ENCODE peak calls at places on chromosomes 13 and 19, in five cellular contexts. One of them, this sample, is unnamed. For H3K4me1, the result is how much of the 10 kb centered on the place peaks cover.

GRCh38 chr19:18304496-18305312 is 18.2 kb downstream of the LSM4 start:
- DNase-seq in cardiac muscle cell: peak
- DNase-seq in GM23338: peak
- DNase-seq in IMR-90: peak
- DNase-seq in testis: peak
- DNase-seq in this sample: peak

GRCh38 chr19:38290631-38291147 is 13.4 kb upstream of the C19orf33 start:
- DNase-seq in cardiac muscle cell: peak
- DNase-seq in GM23338: no peak
- DNase-seq in IMR-90: peak
- DNase-seq in testis: no peak
- DNase-seq in this sample: no peak

GRCh38 chr19:32397736-32398135 is 7.8 kb upstream of the DPY19L3 start:
- DNase-seq in GM23338: no peak
- DNase-seq in cardiac muscle cell: peak
- DNase-seq in testis: no peak
- DNase-seq in IMR-90: peak
- DNase-seq in this sample: no peak

GRCh38 chr13:105159794-105160193 is 1375.7 kb downstream of the EFNB2 start:
- DNase-seq in IMR-90: no peak
- DNase-seq in testis: no peak
- DNase-seq in GM23338: no peak
- DNase-seq in cardiac muscle cell: no peak
- DNase-seq in this sample: no peak

GRCh38 chr19:30122431-30122830 is 180.4 kb downstream of the URI1 start:
- DNase-seq in IMR-90: no peak
- DNase-seq in testis: no peak
- DNase-seq in GM23338: no peak
- DNase-seq in cardiac muscle cell: no peak
- DNase-seq in this sample: no peak

GRCh38 chr13:76579701-76580100 is 306.5 kb downstream of the KCTD12 start:
- DNase-seq in GM23338: no peak
- DNase-seq in testis: no peak
- DNase-seq in IMR-90: no peak
- DNase-seq in cardiac muscle cell: no peak
- DNase-seq in this sample: no peak

GRCh38 chr19:31152906-31153305 is 196.3 kb downstream of the TSHZ3 start:
- DNase-seq in testis: no peak
- DNase-seq in cardiac muscle cell: no peak
- DNase-seq in IMR-90: peak
- DNase-seq in GM23338: no peak
- DNase-seq in this sample: no peak

GRCh38 chr13:103640617-103641016 is 574.4 kb upstream of the SLC10A2 start:
- DNase-seq in testis: no peak
- DNase-seq in IMR-90: no peak
- DNase-seq in cardiac muscle cell: no peak
- DNase-seq in GM23338: no peak
- DNase-seq in this sample: no peak

GRCh38 chr19:45477713-45478453 is 10.1 kb downstream of the FOSB start:
- DNase-seq in cardiac muscle cell: no peak
- DNase-seq in testis: no peak
- DNase-seq in GM23338: no peak
- DNase-seq in IMR-90: no peak
- DNase-seq in this sample: no peak

GRCh38 chr13:31314961-31315360 is 115.2 kb downstream of the B3GLCT start:
- DNase-seq in cardiac muscle cell: no peak
- DNase-seq in IMR-90: no peak
- DNase-seq in testis: no peak
- DNase-seq in GM23338: no peak
- DNase-seq in this sample: no peak

GRCh38 chr13:29958476-29958875 is 108.1 kb upstream of the UBL3 start:
- DNase-seq in IMR-90: no peak
- DNase-seq in testis: no peak
- DNase-seq in GM23338: no peak
- DNase-seq in cardiac muscle cell: no peak
- DNase-seq in this sample: no peak

DNA sequence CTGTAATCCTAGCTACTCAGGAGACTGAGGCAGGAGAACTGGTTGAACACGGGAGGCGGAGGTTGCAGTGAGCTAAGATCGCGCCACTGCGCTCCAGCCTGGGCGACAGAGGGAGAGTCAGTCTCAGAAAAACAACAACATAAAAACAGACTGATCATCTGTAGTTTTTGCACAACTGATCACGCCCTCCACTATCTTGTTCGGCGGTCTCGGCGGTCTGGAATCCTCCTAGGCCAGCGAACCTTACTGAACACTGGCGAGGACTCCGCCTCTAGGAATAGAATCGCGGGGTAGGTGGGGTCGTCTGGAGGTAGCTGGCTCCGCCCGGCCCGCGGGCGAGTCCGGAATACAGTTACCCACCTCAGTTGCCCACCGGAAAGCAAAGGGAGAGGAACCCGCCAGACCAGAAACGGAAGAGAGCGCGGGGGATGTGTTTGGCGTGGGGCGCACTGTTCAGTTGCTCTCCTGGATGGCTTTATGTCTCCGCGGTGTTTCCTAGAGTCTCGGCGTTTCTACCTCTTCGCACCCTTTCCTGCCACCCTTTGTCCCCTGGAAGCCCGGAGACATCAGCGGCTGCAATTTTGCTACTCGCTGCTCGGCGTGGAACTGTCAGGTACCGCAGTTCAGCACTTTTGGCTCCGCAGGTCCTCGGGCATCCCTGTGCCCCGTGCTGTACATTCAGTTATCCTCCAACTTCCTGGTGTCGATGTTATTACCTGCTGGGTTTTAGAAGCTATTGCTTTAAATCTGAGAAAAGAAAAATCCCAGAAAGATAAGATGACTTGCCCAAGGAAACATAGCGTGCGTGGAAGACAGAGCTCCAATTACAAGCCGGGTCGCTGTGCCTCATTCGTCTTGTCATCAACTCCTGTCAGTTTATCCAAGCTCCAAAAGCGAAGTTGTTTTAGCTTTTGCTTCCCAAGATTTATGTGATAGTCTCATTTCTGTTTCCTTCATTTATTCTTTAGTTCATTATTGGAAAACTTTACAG is 24.9 kb upstream of the HNRNPA1L2 start:
- DNase-seq in testis: peak
- DNase-seq in cardiac muscle cell: peak
- DNase-seq in IMR-90: peak
- DNase-seq in GM23338: peak
- DNase-seq in this sample: peak
- H3K4me1 ChIP-seq in testis: under half
- H3K4me1 ChIP-seq in cardiac muscle cell: under half
- H3K4me1 ChIP-seq in IMR-90: under half
- H3K4me1 ChIP-seq in GM23338: under half
- H3K4me1 ChIP-seq in this sample: under half

GRCh38 chr19:5076440-5077208 is 107.7 kb downstream of the KDM4B start:
- DNase-seq in GM23338: no peak
- DNase-seq in IMR-90: no peak
- DNase-seq in cardiac muscle cell: no peak
- DNase-seq in testis: no peak
- DNase-seq in this sample: peak
- H3K4me1 ChIP-seq in GM23338: under half
- H3K4me1 ChIP-seq in IMR-90: under half
- H3K4me1 ChIP-seq in cardiac muscle cell: under half
- H3K4me1 ChIP-seq in testis: under half
- H3K4me1 ChIP-seq in this sample: under half

GRCh38 chr13:24212674-24213073 is 52.2 kb downstream of the SPATA13 start:
- DNase-seq in GM23338: peak
- DNase-seq in testis: no peak
- DNase-seq in IMR-90: no peak
- DNase-seq in cardiac muscle cell: no peak
- DNase-seq in this sample: no peak

GRCh38 chr13:24214528-24214927 is 54.0 kb downstream of the SPATA13 start:
- DNase-seq in IMR-90: no peak
- DNase-seq in GM23338: no peak
- DNase-seq in testis: no peak
- DNase-seq in cardiac muscle cell: no peak
- DNase-seq in this sample: no peak

GRCh38 chr13:24213932-24214331 is 53.4 kb downstream of the SPATA13 start:
- DNase-seq in cardiac muscle cell: no peak
- DNase-seq in IMR-90: no peak
- DNase-seq in GM23338: no peak
- DNase-seq in testis: no peak
- DNase-seq in this sample: no peak

GRCh38 chr13:24215007-24215633 is 54.6 kb downstream of the SPATA13 start:
- DNase-seq in IMR-90: no peak
- DNase-seq in cardiac muscle cell: no peak
- DNase-seq in GM23338: no peak
- DNase-seq in testis: no peak
- DNase-seq in this sample: no peak

GRCh38 chr13:24212254-24212653 is 51.7 kb downstream of the SPATA13 start:
- DNase-seq in GM23338: no peak
- DNase-seq in IMR-90: no peak
- DNase-seq in testis: no peak
- DNase-seq in cardiac muscle cell: no peak
- DNase-seq in this sample: no peak
- H3K4me1 ChIP-seq in GM23338: under half
- H3K4me1 ChIP-seq in IMR-90: under half
- H3K4me1 ChIP-seq in testis: under half
- H3K4me1 ChIP-seq in cardiac muscle cell: under half
- H3K4me1 ChIP-seq in this sample: under half

GRCh38 chr13:62092536-62092935 is 676.9 kb upstream of the PCDH20 start:
- DNase-seq in GM23338: no peak
- DNase-seq in testis: no peak
- DNase-seq in cardiac muscle cell: no peak
- DNase-seq in IMR-90: no peak
- DNase-seq in this sample: no peak

GRCh38 chr13:62085337-62085736 is 669.7 kb upstream of the PCDH20 start:
- DNase-seq in IMR-90: no peak
- DNase-seq in GM23338: peak
- DNase-seq in cardiac muscle cell: no peak
- DNase-seq in testis: no peak
- DNase-seq in this sample: no peak

GRCh38 chr13:62085832-62086231 is 670.2 kb upstream of the PCDH20 start:
- DNase-seq in testis: no peak
- DNase-seq in GM23338: peak
- DNase-seq in IMR-90: no peak
- DNase-seq in cardiac muscle cell: no peak
- DNase-seq in this sample: no peak

GRCh38 chr13:62084728-62085127 is 669.1 kb upstream of the PCDH20 start:
- DNase-seq in IMR-90: no peak
- DNase-seq in GM23338: no peak
- DNase-seq in cardiac muscle cell: no peak
- DNase-seq in testis: no peak
- DNase-seq in this sample: no peak

GRCh38 chr13:62088155-62088554 is 672.5 kb upstream of the PCDH20 start:
- DNase-seq in testis: no peak
- DNase-seq in GM23338: no peak
- DNase-seq in cardiac muscle cell: no peak
- DNase-seq in IMR-90: no peak
- DNase-seq in this sample: no peak
- H3K4me1 ChIP-seq in testis: under half
- H3K4me1 ChIP-seq in GM23338: under half
- H3K4me1 ChIP-seq in cardiac muscle cell: under half
- H3K4me1 ChIP-seq in IMR-90: under half
- H3K4me1 ChIP-seq in this sample: under half

GRCh38 chr19:13768510-13768909 is 4.2 kb downstream of the MRI1 start:
- DNase-seq in cardiac muscle cell: no peak
- DNase-seq in testis: no peak
- DNase-seq in GM23338: no peak
- DNase-seq in IMR-90: no peak
- DNase-seq in this sample: no peak
- H3K4me1 ChIP-seq in cardiac muscle cell: under half
- H3K4me1 ChIP-seq in testis: under half
- H3K4me1 ChIP-seq in GM23338: under half
- H3K4me1 ChIP-seq in IMR-90: under half
- H3K4me1 ChIP-seq in this sample: under half